ENCODE peak calls at places on chromosome 7, in nine cellular contexts. One of them, this sample, is unnamed.

GRCh38 chr7:152148706-152149105 is 123.2 kb downstream of the GALNT11 start:
- DNase-seq in fibroblast of gingiva: no peak
- DNase-seq in GM10248: no peak
- DNase-seq in HS-5: no peak
- DNase-seq in stimulated activated CD8-positive, alpha-beta memory T cell treated with anti-CD3 and anti-CD28 coated beads, Interleukin-15, amount 100 ng/mL, for 24 hours: no peak
- DNase-seq in CD8-positive, alpha-beta T cell: no peak
- DNase-seq in Calu3: no peak
- DNase-seq in activated naive CD4-positive, alpha-beta T cell treated with anti-CD3 and anti-CD28 coated beads, Interleukin-2, amount 50 U/mL, for 72 hours: no peak
- DNase-seq in hypothalamus: no peak
- DNase-seq in this sample: no peak

GRCh38 chr7:38704751-38705150 is 73.6 kb upstream of the AMPH start:
- DNase-seq in fibroblast of gingiva: no peak
- DNase-seq in activated naive CD4-positive, alpha-beta T cell treated with anti-CD3 and anti-CD28 coated beads, Interleukin-2, amount 50 U/mL, for 72 hours: no peak
- DNase-seq in HS-5: no peak
- DNase-seq in hypothalamus: no peak
- DNase-seq in stimulated activated CD8-positive, alpha-beta memory T cell treated with anti-CD3 and anti-CD28 coated beads, Interleukin-15, amount 100 ng/mL, for 24 hours: no peak
- DNase-seq in Calu3: no peak
- DNase-seq in CD8-positive, alpha-beta T cell: no peak
- DNase-seq in GM10248: no peak
- DNase-seq in this sample: no peak

GRCh38 chr7:42224391-42225003 is 12.5 kb downstream of the GLI3 start:
- DNase-seq in Calu3: no peak
- DNase-seq in hypothalamus: no peak
- DNase-seq in fibroblast of gingiva: no peak
- DNase-seq in GM10248: no peak
- DNase-seq in activated naive CD4-positive, alpha-beta T cell treated with anti-CD3 and anti-CD28 coated beads, Interleukin-2, amount 50 U/mL, for 72 hours: no peak
- DNase-seq in HS-5: no peak
- DNase-seq in stimulated activated CD8-positive, alpha-beta memory T cell treated with anti-CD3 and anti-CD28 coated beads, Interleukin-15, amount 100 ng/mL, for 24 hours: no peak
- DNase-seq in CD8-positive, alpha-beta T cell: no peak
- DNase-seq in this sample: no peak

GRCh38 chr7:128217030-128217805 is 23.9 kb upstream of the LEP start:
- DNase-seq in CD8-positive, alpha-beta T cell: no peak
- DNase-seq in stimulated activated CD8-positive, alpha-beta memory T cell treated with anti-CD3 and anti-CD28 coated beads, Interleukin-15, amount 100 ng/mL, for 24 hours: no peak
- DNase-seq in HS-5: peak
- DNase-seq in fibroblast of gingiva: peak
- DNase-seq in activated naive CD4-positive, alpha-beta T cell treated with anti-CD3 and anti-CD28 coated beads, Interleukin-2, amount 50 U/mL, for 72 hours: no peak
- DNase-seq in Calu3: no peak
- DNase-seq in GM10248: no peak
- DNase-seq in hypothalamus: no peak
- DNase-seq in this sample: no peak

GRCh38 chr7:71793251-71793650 is 618.9 kb downstream of the CALN1 start:
- DNase-seq in CD8-positive, alpha-beta T cell: no peak
- DNase-seq in Calu3: no peak
- DNase-seq in hypothalamus: no peak
- DNase-seq in GM10248: no peak
- DNase-seq in activated naive CD4-positive, alpha-beta T cell treated with anti-CD3 and anti-CD28 coated beads, Interleukin-2, amount 50 U/mL, for 72 hours: no peak
- DNase-seq in stimulated activated CD8-positive, alpha-beta memory T cell treated with anti-CD3 and anti-CD28 coated beads, Interleukin-15, amount 100 ng/mL, for 24 hours: no peak
- DNase-seq in fibroblast of gingiva: no peak
- DNase-seq in HS-5: no peak
- DNase-seq in this sample: no peak

GRCh38 chr7:151032936-151033863 is 5.0 kb downstream of the ABCB8 start:
- DNase-seq in GM10248: no peak
- DNase-seq in CD8-positive, alpha-beta T cell: no peak
- DNase-seq in hypothalamus: no peak
- DNase-seq in HS-5: no peak
- DNase-seq in activated naive CD4-positive, alpha-beta T cell treated with anti-CD3 and anti-CD28 coated beads, Interleukin-2, amount 50 U/mL, for 72 hours: no peak
- DNase-seq in stimulated activated CD8-positive, alpha-beta memory T cell treated with anti-CD3 and anti-CD28 coated beads, Interleukin-15, amount 100 ng/mL, for 24 hours: no peak
- DNase-seq in Calu3: no peak
- DNase-seq in fibroblast of gingiva: no peak
- DNase-seq in this sample: no peak

GRCh38 chr7:8176370-8177081 is 85.4 kb downstream of the ICA1 start:
- DNase-seq in hypothalamus: no peak
- DNase-seq in fibroblast of gingiva: no peak
- DNase-seq in stimulated activated CD8-positive, alpha-beta memory T cell treated with anti-CD3 and anti-CD28 coated beads, Interleukin-15, amount 100 ng/mL, for 24 hours: peak
- DNase-seq in activated naive CD4-positive, alpha-beta T cell treated with anti-CD3 and anti-CD28 coated beads, Interleukin-2, amount 50 U/mL, for 72 hours: peak
- DNase-seq in CD8-positive, alpha-beta T cell: peak
- DNase-seq in HS-5: no peak
- DNase-seq in Calu3: no peak
- DNase-seq in GM10248: peak
- DNase-seq in this sample: no peak

GRCh38 chr7:66283003-66283920 is 78.1 kb downstream of the TPST1 start:
- DNase-seq in activated naive CD4-positive, alpha-beta T cell treated with anti-CD3 and anti-CD28 coated beads, Interleukin-2, amount 50 U/mL, for 72 hours: no peak
- DNase-seq in GM10248: no peak
- DNase-seq in stimulated activated CD8-positive, alpha-beta memory T cell treated with anti-CD3 and anti-CD28 coated beads, Interleukin-15, amount 100 ng/mL, for 24 hours: no peak
- DNase-seq in HS-5: peak
- DNase-seq in CD8-positive, alpha-beta T cell: no peak
- DNase-seq in hypothalamus: no peak
- DNase-seq in Calu3: no peak
- DNase-seq in fibroblast of gingiva: peak
- DNase-seq in this sample: no peak

GRCh38 chr7:74027124-74027682 is 770 bp upstream of the ELN start:
- DNase-seq in GM10248: no peak
- DNase-seq in fibroblast of gingiva: no peak
- DNase-seq in Calu3: no peak
- DNase-seq in hypothalamus: no peak
- DNase-seq in activated naive CD4-positive, alpha-beta T cell treated with anti-CD3 and anti-CD28 coated beads, Interleukin-2, amount 50 U/mL, for 72 hours: no peak
- DNase-seq in stimulated activated CD8-positive, alpha-beta memory T cell treated with anti-CD3 and anti-CD28 coated beads, Interleukin-15, amount 100 ng/mL, for 24 hours: no peak
- DNase-seq in CD8-positive, alpha-beta T cell: no peak
- DNase-seq in HS-5: no peak
- DNase-seq in this sample: no peak

GRCh38 chr7:38232475-38233366 is 40.7 kb downstream of the TARP start:
- DNase-seq in HS-5: no peak
- DNase-seq in Calu3: no peak
- DNase-seq in hypothalamus: no peak
- DNase-seq in fibroblast of gingiva: no peak
- DNase-seq in GM10248: peak
- DNase-seq in CD8-positive, alpha-beta T cell: peak
- DNase-seq in stimulated activated CD8-positive, alpha-beta memory T cell treated with anti-CD3 and anti-CD28 coated beads, Interleukin-15, amount 100 ng/mL, for 24 hours: peak
- DNase-seq in activated naive CD4-positive, alpha-beta T cell treated with anti-CD3 and anti-CD28 coated beads, Interleukin-2, amount 50 U/mL, for 72 hours: peak
- DNase-seq in this sample: no peak

GRCh38 chr7:88218836-88219605 is 817 bp downstream of the SRI start:
- DNase-seq in CD8-positive, alpha-beta T cell: peak
- DNase-seq in Calu3: peak
- DNase-seq in stimulated activated CD8-positive, alpha-beta memory T cell treated with anti-CD3 and anti-CD28 coated beads, Interleukin-15, amount 100 ng/mL, for 24 hours: no peak
- DNase-seq in activated naive CD4-positive, alpha-beta T cell treated with anti-CD3 and anti-CD28 coated beads, Interleukin-2, amount 50 U/mL, for 72 hours: peak
- DNase-seq in fibroblast of gingiva: peak
- DNase-seq in HS-5: no peak
- DNase-seq in GM10248: peak
- DNase-seq in hypothalamus: peak
- DNase-seq in this sample: peak

GRCh38 chr7:41621953-41622831 is 80.7 kb downstream of the INHBA start:
- DNase-seq in fibroblast of gingiva: no peak
- DNase-seq in HS-5: no peak
- DNase-seq in GM10248: no peak
- DNase-seq in Calu3: no peak
- DNase-seq in stimulated activated CD8-positive, alpha-beta memory T cell treated with anti-CD3 and anti-CD28 coated beads, Interleukin-15, amount 100 ng/mL, for 24 hours: no peak
- DNase-seq in hypothalamus: no peak
- DNase-seq in activated naive CD4-positive, alpha-beta T cell treated with anti-CD3 and anti-CD28 coated beads, Interleukin-2, amount 50 U/mL, for 72 hours: no peak
- DNase-seq in CD8-positive, alpha-beta T cell: no peak
- DNase-seq in this sample: no peak

GRCh38 chr7:36266683-36267082 is 113.6 kb downstream of the EEPD1 start:
- DNase-seq in activated naive CD4-positive, alpha-beta T cell treated with anti-CD3 and anti-CD28 coated beads, Interleukin-2, amount 50 U/mL, for 72 hours: no peak
- DNase-seq in stimulated activated CD8-positive, alpha-beta memory T cell treated with anti-CD3 and anti-CD28 coated beads, Interleukin-15, amount 100 ng/mL, for 24 hours: no peak
- DNase-seq in HS-5: no peak
- DNase-seq in CD8-positive, alpha-beta T cell: no peak
- DNase-seq in hypothalamus: no peak
- DNase-seq in GM10248: no peak
- DNase-seq in fibroblast of gingiva: no peak
- DNase-seq in Calu3: no peak
- DNase-seq in this sample: no peak

GRCh38 chr7:37912756-37913155 is 3.9 kb downstream of the SFRP4 start:
- DNase-seq in CD8-positive, alpha-beta T cell: no peak
- DNase-seq in HS-5: no peak
- DNase-seq in fibroblast of gingiva: no peak
- DNase-seq in activated naive CD4-positive, alpha-beta T cell treated with anti-CD3 and anti-CD28 coated beads, Interleukin-2, amount 50 U/mL, for 72 hours: no peak
- DNase-seq in hypothalamus: no peak
- DNase-seq in GM10248: no peak
- DNase-seq in Calu3: no peak
- DNase-seq in stimulated activated CD8-positive, alpha-beta memory T cell treated with anti-CD3 and anti-CD28 coated beads, Interleukin-15, amount 100 ng/mL, for 24 hours: no peak
- DNase-seq in this sample: no peak

GRCh38 chr7:141133646-141134045 is 59.8 kb downstream of the TMEM178B start:
- DNase-seq in hypothalamus: no peak
- DNase-seq in GM10248: no peak
- DNase-seq in activated naive CD4-positive, alpha-beta T cell treated with anti-CD3 and anti-CD28 coated beads, Interleukin-2, amount 50 U/mL, for 72 hours: no peak
- DNase-seq in Calu3: no peak
- DNase-seq in CD8-positive, alpha-beta T cell: no peak
- DNase-seq in HS-5: no peak
- DNase-seq in fibroblast of gingiva: peak
- DNase-seq in stimulated activated CD8-positive, alpha-beta memory T cell treated with anti-CD3 and anti-CD28 coated beads, Interleukin-15, amount 100 ng/mL, for 24 hours: no peak
- DNase-seq in this sample: no peak

GRCh38 chr7:131040467-131040932 is 287.2 kb upstream of the MKLN1 start:
- DNase-seq in GM10248: peak
- DNase-seq in fibroblast of gingiva: peak
- DNase-seq in Calu3: peak
- DNase-seq in HS-5: no peak
- DNase-seq in hypothalamus: no peak
- DNase-seq in CD8-positive, alpha-beta T cell: no peak
- DNase-seq in stimulated activated CD8-positive, alpha-beta memory T cell treated with anti-CD3 and anti-CD28 coated beads, Interleukin-15, amount 100 ng/mL, for 24 hours: no peak
- DNase-seq in activated naive CD4-positive, alpha-beta T cell treated with anti-CD3 and anti-CD28 coated beads, Interleukin-2, amount 50 U/mL, for 72 hours: peak
- DNase-seq in this sample: peak

This sample was measured in neural crest cell.